ENCODE peak calls at places on chromosomes 12 and 14, in five cellular contexts. O, T, W, C and D are unnamed samples.
A peak's percentile ranks its signal among the peaks of the same experiment; 100 is the strongest.

GRCh38 chr14:29671034-29671433 is 256.6 kb downstream of the PRKD1 start:
- DNase-seq in O (no peak), T (no peak), W (peak; percentile 75), C (peak; percentile 71), D (no peak)

GRCh38 chr14:101122855-101123129 is 219.3 kb upstream of the RTL1 start:
- DNase-seq in O (no peak), T (no peak), W (no peak), C (no peak), D (no peak)

GRCh38 chr12:111405149-111405855 is 421 bp upstream of the SH2B3 start:
- DNase-seq in O (peak; percentile 94), T (peak; percentile 99), W (peak; percentile 90), C (peak; percentile 87), D (peak; percentile 90)

GRCh38 chr12:76571256-76571655 is 11.7 kb upstream of the OSBPL8 start:
- DNase-seq in O (no peak), T (no peak), W (no peak), C (peak; percentile 38), D (no peak)

GRCh38 chr12:132886529-132887477 is 602 bp downstream of the CHFR start:
- DNase-seq in O (peak; percentile 12), T (no peak), W (peak; percentile 36), C (peak; percentile 12), D (no peak)

GRCh38 chr14:106442857-106443256 is 916.5 kb downstream of the TMEM121 start:
- DNase-seq in O (no peak), T (no peak), W (no peak), C (no peak), D (no peak)

GRCh38 chr12:70364695-70365397 is 1.2 kb upstream of the KCNMB4 start:
- DNase-seq in O (peak; percentile 6), T (no peak), W (no peak), C (no peak), D (no peak)

GRCh38 chr12:115216300-115216699 is 532.3 kb upstream of the TBX3 start:
- DNase-seq in O (no peak), T (no peak), W (no peak), C (no peak), D (no peak)

GRCh38 chr14:65237023-65237814 is 134.9 kb upstream of the MAX start:
- DNase-seq in O (no peak), T (no peak), W (peak; percentile 55), C (peak; percentile 42), D (no peak)

GRCh38 chr12:6122211-6122610 is 2.3 kb downstream of the VWF start:
- DNase-seq in O (no peak), T (no peak), W (no peak), C (no peak), D (no peak)

GRCh38 chr12:68267892-68268396 is 14.5 kb upstream of the IL22 start:
- DNase-seq in O (no peak), T (no peak), W (peak; percentile 94), C (peak; percentile 82), D (peak; percentile 83)

GRCh38 chr12:67640863-67641262 is 7.7 kb upstream of the DYRK2 start:
- DNase-seq in O (no peak), T (no peak), W (peak; percentile 6), C (no peak), D (no peak)

GRCh38 chr12:65643171-65643570 is 181.1 kb upstream of the HMGA2 start:
- DNase-seq in O (no peak), T (no peak), W (peak; percentile 70), C (no peak), D (no peak)

GRCh38 chr14:67725171-67725570 is 23.5 kb downstream of the RDH12 start:
- DNase-seq in O (no peak), T (no peak), W (no peak), C (no peak), D (no peak)

GRCh38 chr12:27331927-27332324 is 710 bp upstream of the BMAL2 start:
- DNase-seq in O (no peak), T (no peak), W (peak; percentile 21), C (no peak), D (no peak)

GRCh38 chr12:65660096-65660495 is 164.2 kb upstream of the HMGA2 start:
- DNase-seq in O (no peak), T (no peak), W (no peak), C (no peak), D (no peak)

GRCh38 chr14:22492601-22493000 is 96.4 kb downstream of the DAD1 start:
- DNase-seq in O (no peak), T (no peak), W (no peak), C (no peak), D (no peak)

GRCh38 chr14:53953828-53954550 is 2.6 kb downstream of the BMP4 start:
- DNase-seq in O (peak; percentile 38), T (no peak), W (peak; percentile 57), C (no peak), D (no peak)

GRCh38 chr14:68791078-68791983 is 1.5 kb downstream of the ZFP36L1 start:
- DNase-seq in O (no peak), T (no peak), W (peak; percentile 43), C (peak; percentile 54), D (no peak)

GRCh38 chr12:65892905-65893304 is 68.6 kb downstream of the HMGA2 start:
- DNase-seq in O (no peak), T (no peak), W (peak; percentile 87), C (peak; percentile 69), D (no peak)

GRCh38 chr12:26651566-26652188 is 181.3 kb downstream of the ITPR2 start:
- DNase-seq in O (peak; percentile 71), T (peak; percentile 33), W (peak; percentile 86), C (peak; percentile 81), D (no peak)

GRCh38 chr14:88929656-88930436 is 105.4 kb downstream of the TTC8 start:
- DNase-seq in O (no peak), T (no peak), W (peak; percentile 9), C (peak; percentile 8), D (no peak)

GRCh38 chr14:20684662-20685456 is 499 bp downstream of the RNASE4 start:
- DNase-seq in O (peak; percentile 34), T (peak; percentile 57), W (peak; percentile 64), C (peak; percentile 62), D (peak; percentile 59)